ENCODE peak calls at places on chromosomes 11 and 22, in nine cellular contexts. O is IMR-90, Y is neural progenitor cell, N is neuronal stem cell, A is fibroblast of lung, S is mammary epithelial cell, L is GM23338, Q is K562, K is mesendoderm. C is an unnamed sample.

GRCh38 chr11:94423467-94423866 is 22.2 kb upstream of the GPR83 start:
- DNase-seq in O (no peak), Y (no peak), N (no peak), A (no peak), S (no peak), L (no peak), Q (no peak), K (no peak), C (no peak)

GRCh38 chr11:33828604-33829429 is 54.5 kb upstream of the FBXO3 start:
- DNase-seq in O (no peak), Y (peak), N (peak), A (no peak), S (no peak), L (peak), Q (no peak), K (no peak), C (no peak)

GRCh38 chr22:32079110-32080089 is 36.3 kb downstream of the SLC5A1 start:
- DNase-seq in O (peak), Y (no peak), N (no peak), A (peak), S (peak), L (peak), Q (no peak), K (peak), C (peak)

GRCh38 chr22:38144025-38144405 is 33.5 kb upstream of the BAIAP2L2 start:
- DNase-seq in O (no peak), Y (no peak), N (no peak), A (no peak), S (no peak), L (peak), Q (no peak), K (peak), C (no peak)

GRCh38 chr11:35605691-35606090 is 12.6 kb upstream of the FJX1 start:
- DNase-seq in O (peak), Y (peak), N (no peak), A (peak), S (no peak), L (no peak), Q (no peak), K (no peak), C (no peak)

GRCh38 chr11:71948314-71949027 is 19.6 kb downstream of the RNF121 start:
- DNase-seq in O (no peak), Y (no peak), N (no peak), A (no peak), S (no peak), L (no peak), Q (peak), K (no peak), C (peak)

GRCh38 chr11:34840736-34841386 is 75.3 kb downstream of the APIP start:
- DNase-seq in O (peak), Y (peak), N (no peak), A (no peak), S (peak), L (peak), Q (peak), K (peak), C (peak)

GRCh38 chr22:37996515-37997246 is 12.3 kb upstream of the SOX10 start:
- DNase-seq in O (no peak), Y (no peak), N (no peak), A (no peak), S (no peak), L (no peak), Q (no peak), K (no peak), C (no peak)

GRCh38 chr11:66317766-66318575 is 1.1 kb upstream of the CD248 start:
- DNase-seq in O (peak), Y (peak), N (no peak), A (peak), S (peak), L (peak), Q (no peak), K (peak), C (no peak)

GRCh38 chr22:44566911-44567310 is 68.9 kb upstream of the RTL6 start:
- DNase-seq in O (no peak), Y (no peak), N (no peak), A (no peak), S (no peak), L (no peak), Q (no peak), K (no peak), C (no peak)

GRCh38 chr11:3046190-3046589 is 11.0 kb downstream of the CARS1 start:
- DNase-seq in O (no peak), Y (peak), N (no peak), A (no peak), S (no peak), L (peak), Q (no peak), K (no peak), C (no peak)

GRCh38 chr22:48316876-48317250 is 1510.8 kb downstream of the BRD1 start:
- DNase-seq in O (no peak), Y (no peak), N (no peak), A (no peak), S (no peak), L (no peak), Q (no peak), K (no peak), C (no peak)

GRCh38 chr11:102287963-102288744 is 29.1 kb upstream of the BIRC3 start:
- DNase-seq in O (peak), Y (peak), N (peak), A (peak), S (peak), L (peak), Q (peak), K (peak), C (peak)

GRCh38 chr11:66371627-66372415 is at the start of gene SLC29A2:
- DNase-seq in O (no peak), Y (peak), N (peak), A (no peak), S (peak), L (peak), Q (peak), K (peak), C (no peak)

GRCh38 chr11:6452219-6452618 is 11.4 kb upstream of the HPX start:
- DNase-seq in O (peak), Y (no peak), N (no peak), A (no peak), S (no peak), L (no peak), Q (no peak), K (no peak), C (no peak)

GRCh38 chr11:6455070-6455469 is 14.3 kb upstream of the HPX start:
- DNase-seq in O (no peak), Y (no peak), N (no peak), A (no peak), S (no peak), L (no peak), Q (no peak), K (no peak), C (no peak)

GRCh38 chr11:6448574-6448973 is 7.8 kb upstream of the HPX start:
- DNase-seq in O (no peak), Y (no peak), N (no peak), A (no peak), S (no peak), L (no peak), Q (no peak), K (no peak), C (no peak)

GRCh38 chr11:6456361-6457073 is 15.7 kb upstream of the HPX start:
- DNase-seq in O (no peak), Y (no peak), N (no peak), A (no peak), S (no peak), L (no peak), Q (no peak), K (no peak), C (no peak)

DNA sequence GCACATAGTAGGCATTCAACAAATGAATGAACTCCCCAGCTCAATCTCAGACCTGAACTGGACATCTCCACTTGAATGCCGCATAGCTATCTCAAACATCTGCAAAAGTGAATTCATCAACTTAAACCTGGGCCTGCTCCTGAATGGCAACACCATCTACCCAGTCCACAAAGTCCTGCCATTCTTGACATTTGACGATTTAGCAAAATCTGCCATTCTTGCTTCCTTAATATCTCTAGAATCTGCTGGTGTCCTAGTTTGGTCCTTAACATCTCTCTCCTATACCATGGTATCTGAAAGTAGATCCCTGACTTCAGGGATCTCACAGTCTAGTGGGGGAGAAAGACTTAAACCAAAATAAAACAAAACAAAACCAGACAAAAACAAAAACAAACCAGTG is 12.4 kb upstream of the HPX start:
- DNase-seq in O (no peak), Y (no peak), N (no peak), A (no peak), S (no peak), L (no peak), Q (no peak), K (no peak), C (no peak)
- H3K4me2 ChIP-seq in O (no peak), Y (no peak), N (no peak), A (no peak), S (no peak), L (no peak), Q (no peak), K (no peak), C (no peak)

GRCh38 chr22:36435516-36436415 is 45.7 kb downstream of the TXN2 start:
- DNase-seq in O (no peak), Y (peak), N (no peak), A (no peak), S (peak), L (peak), Q (no peak), K (peak), C (no peak)
- H3K4me2 ChIP-seq in O (no peak), Y (peak), N (no peak), A (no peak), S (peak), L (peak), Q (no peak), K (no peak), C (no peak)

DNA sequence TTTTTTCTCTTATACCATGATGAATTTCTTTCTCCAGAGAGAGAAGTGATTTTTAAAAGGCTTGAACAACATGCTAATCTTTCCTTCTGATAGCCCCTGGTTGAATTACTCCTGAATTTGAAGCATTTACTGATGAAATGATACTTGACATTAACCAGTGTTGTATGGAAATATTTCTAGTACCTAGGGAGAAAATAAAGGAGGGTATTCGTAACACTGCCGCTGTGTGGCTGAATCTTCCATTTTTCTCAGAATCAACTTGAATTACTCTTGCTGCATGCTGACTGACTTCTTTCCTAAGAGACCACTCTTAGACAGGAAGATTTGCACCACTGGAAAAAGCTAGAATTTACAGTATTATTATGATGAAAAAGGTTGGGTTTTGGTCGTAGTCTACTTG is 118.3 kb downstream of the FAT3 start:
- DNase-seq in O (no peak), Y (no peak), N (no peak), A (no peak), S (no peak), L (no peak), Q (no peak), K (no peak), C (no peak)
- H3K4me2 ChIP-seq in O (no peak), Y (no peak), N (no peak), A (no peak), S (no peak), L (no peak), Q (no peak), K (no peak), C (no peak)

GRCh38 chr11:47360341-47360740 is 7.8 kb upstream of the MYBPC3 start:
- DNase-seq in O (no peak), Y (no peak), N (no peak), A (no peak), S (no peak), L (no peak), Q (no peak), K (no peak), C (no peak)

GRCh38 chr11:47357985-47358730 is 5.7 kb upstream of the MYBPC3 start:
- DNase-seq in O (no peak), Y (no peak), N (no peak), A (no peak), S (no peak), L (no peak), Q (no peak), K (no peak), C (no peak)

GRCh38 chr11:47359586-47359985 is 7.1 kb upstream of the MYBPC3 start:
- DNase-seq in O (no peak), Y (no peak), N (no peak), A (no peak), S (no peak), L (no peak), Q (no peak), K (no peak), C (no peak)

GRCh38 chr11:47359162-47359561 is 6.7 kb upstream of the MYBPC3 start:
- DNase-seq in O (no peak), Y (no peak), N (no peak), A (no peak), S (no peak), L (no peak), Q (no peak), K (no peak), C (no peak)

GRCh38 chr11:47358731-47359051 is 6.2 kb upstream of the MYBPC3 start:
- DNase-seq in O (no peak), Y (no peak), N (no peak), A (no peak), S (no peak), L (no peak), Q (no peak), K (no peak), C (no peak)
- H3K4me2 ChIP-seq in O (no peak), Y (no peak), N (no peak), A (no peak), S (no peak), L (no peak), Q (no peak), K (no peak), C (no peak)

GRCh38 chr11:19597194-19597593 is 115.4 kb upstream of the NAV2 start:
- DNase-seq in O (peak), Y (no peak), N (no peak), A (peak), S (peak), L (no peak), Q (no peak), K (no peak), C (peak)
- H3K4me2 ChIP-seq in O (no peak), Y (no peak), N (no peak), A (no peak), S (no peak), L (no peak), Q (no peak), K (no peak), C (peak)

DNA sequence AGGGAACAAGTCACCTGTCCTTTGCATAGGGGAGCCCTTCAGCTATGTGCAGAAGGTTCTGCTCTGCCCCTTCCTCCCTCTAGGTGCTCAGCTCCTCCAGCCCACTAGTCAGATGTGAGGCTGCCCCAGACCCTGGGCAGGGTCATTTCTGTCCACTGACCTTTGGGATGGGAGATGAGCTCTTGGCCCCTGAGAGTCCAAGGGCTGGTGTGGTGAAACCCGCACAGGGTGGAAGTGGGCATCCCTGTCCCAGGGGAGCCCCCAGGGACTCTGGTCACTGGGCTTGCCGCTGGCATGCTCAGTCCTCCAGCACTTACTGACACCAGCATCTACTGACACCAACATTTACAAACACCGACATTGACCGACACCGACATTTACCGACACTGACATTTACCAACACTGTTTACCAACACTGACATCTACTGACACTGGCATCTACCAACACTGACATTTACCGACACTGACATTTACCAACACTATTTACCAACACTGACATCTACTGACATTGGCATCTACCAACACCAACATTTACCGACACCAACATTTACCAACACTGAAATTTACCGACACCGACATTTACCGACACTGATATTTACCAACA is 71.9 kb upstream of the PPP6R3 start:
- DNase-seq in O (no peak), Y (no peak), N (no peak), A (no peak), S (no peak), L (no peak), Q (no peak), K (no peak), C (no peak)
- H3K4me2 ChIP-seq in O (no peak), Y (no peak), N (no peak), A (no peak), S (no peak), L (no peak), Q (no peak), K (no peak), C (no peak)

DNA sequence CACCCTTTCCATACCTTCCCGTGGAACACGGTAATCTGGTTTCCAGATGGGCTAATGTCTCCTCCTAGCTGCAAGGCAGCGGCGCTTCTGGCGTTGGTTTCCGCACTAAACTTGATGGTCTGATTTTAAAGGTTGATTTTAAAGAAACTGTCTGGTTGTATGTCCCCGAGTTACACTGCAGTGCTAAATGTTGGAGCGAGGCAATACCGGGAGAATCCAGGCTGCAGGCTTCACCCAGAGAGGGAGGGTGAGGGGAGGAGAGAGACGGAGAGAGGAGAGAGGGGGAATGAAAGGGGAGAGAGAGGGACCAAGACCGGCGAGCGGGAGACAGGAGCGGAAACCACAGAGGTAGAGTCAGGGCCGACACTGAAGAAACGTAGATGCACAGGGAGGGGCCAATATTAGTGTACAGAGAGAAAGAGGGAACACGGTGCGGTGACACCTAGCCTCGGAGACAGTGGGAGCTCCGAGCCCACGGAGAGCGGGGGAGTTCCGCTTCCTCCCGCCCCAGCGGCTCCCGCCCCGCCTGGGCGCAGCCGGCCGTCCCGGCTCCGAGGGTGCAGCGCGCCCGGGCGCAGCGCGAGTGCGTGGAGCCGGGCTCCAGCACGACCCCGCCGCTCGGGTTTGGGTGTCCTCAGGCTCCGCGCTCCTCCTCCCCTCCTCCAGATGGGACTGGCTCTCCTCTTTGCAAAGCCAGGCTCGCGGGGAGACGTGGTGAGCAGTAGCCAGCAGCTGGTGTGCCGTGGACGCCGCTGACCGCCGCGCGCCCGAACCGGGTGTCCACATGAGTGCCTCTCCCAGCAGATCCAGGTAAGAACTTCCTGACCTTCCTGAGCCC is 71.9 kb upstream of the GRAMD1B start:
- DNase-seq in O (peak), Y (peak), N (peak), A (peak), S (peak), L (peak), Q (no peak), K (peak), C (no peak)
- H3K4me2 ChIP-seq in O (peak), Y (peak), N (peak), A (no peak), S (peak), L (peak), Q (no peak), K (peak), C (no peak)

DNA sequence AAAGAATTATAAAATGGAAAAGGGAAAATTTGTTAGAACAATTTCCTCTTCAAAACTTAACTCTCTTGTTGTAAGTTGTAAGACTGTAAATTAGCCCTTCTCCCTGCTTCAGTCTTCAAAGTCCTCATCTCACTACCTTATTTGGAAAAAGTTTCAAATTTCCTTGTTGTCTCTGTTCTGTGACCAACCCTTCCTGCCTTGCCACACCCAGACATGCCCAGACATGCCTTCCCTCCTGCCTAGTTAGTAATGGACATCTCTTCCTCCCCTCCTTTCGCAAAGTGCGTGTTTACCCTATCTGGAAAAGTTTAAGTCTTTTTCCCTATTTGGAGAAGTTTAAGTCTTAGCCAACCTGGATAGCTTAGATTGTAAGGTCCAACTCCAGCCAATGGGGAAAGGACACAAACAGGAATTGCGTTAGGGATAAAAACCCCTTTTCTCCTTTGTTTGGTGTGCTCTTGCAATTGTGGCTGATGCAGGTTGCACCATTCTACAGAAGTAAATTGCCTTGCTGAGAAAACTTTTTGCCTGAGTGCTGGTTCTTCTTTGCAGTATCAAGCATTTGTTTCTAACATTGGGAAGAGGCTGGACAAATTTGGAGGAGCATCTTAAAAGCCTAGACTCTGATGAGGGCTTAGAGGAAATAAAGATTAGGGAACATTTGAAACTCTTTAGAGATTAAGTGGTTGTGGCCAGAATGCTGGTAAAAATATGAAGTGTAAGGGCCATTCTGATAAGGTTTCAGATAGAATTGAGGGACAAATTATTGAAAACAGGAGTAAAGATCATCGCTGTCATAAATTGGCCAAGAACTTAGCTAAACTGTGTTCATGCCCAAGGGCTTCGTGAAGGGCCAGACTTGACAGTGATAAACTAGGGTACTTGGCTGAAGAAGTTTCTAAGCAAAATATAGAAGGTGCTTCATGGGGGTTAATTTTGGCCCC is 15.4 kb downstream of the OR52K2 start:
- DNase-seq in O (peak), Y (peak), N (no peak), A (peak), S (peak), L (peak), Q (no peak), K (peak), C (no peak)
- H3K4me2 ChIP-seq in O (no peak), Y (no peak), N (no peak), A (no peak), S (no peak), L (no peak), Q (no peak), K (no peak), C (no peak)

C was measured in endothelial cell of umbilical vein.